ENCODE peak calls at places on chromosome 2, in five cellular contexts. One of them, this sample, is unnamed.

GRCh38 chr2:67974564-67975430 is 88.0 kb downstream of the C1D start:
- DNase-seq in cardiac muscle cell: no peak
- DNase-seq in CD4-positive, alpha-beta T cell: no peak
- DNase-seq in nucleus accumbens: peak
- DNase-seq in stimulated activated CD4-positive, alpha-beta T cell treated with anti-CD3 and anti-CD28 coated beads, Interleukin-15, amount 100 ng/mL, for 1 hour: no peak
- DNase-seq in this sample: no peak

GRCh38 chr2:41853427-41854191 is 194.2 kb upstream of the PKDCC start:
- DNase-seq in cardiac muscle cell: peak
- DNase-seq in CD4-positive, alpha-beta T cell: no peak
- DNase-seq in nucleus accumbens: peak
- DNase-seq in stimulated activated CD4-positive, alpha-beta T cell treated with anti-CD3 and anti-CD28 coated beads, Interleukin-15, amount 100 ng/mL, for 1 hour: no peak
- DNase-seq in this sample: no peak

GRCh38 chr2:10327896-10328666 is 25.4 kb downstream of the HPCAL1 start:
- DNase-seq in cardiac muscle cell: no peak
- DNase-seq in CD4-positive, alpha-beta T cell: no peak
- DNase-seq in nucleus accumbens: no peak
- DNase-seq in stimulated activated CD4-positive, alpha-beta T cell treated with anti-CD3 and anti-CD28 coated beads, Interleukin-15, amount 100 ng/mL, for 1 hour: no peak
- DNase-seq in this sample: no peak

GRCh38 chr2:170812716-170813585 is 3.7 kb upstream of the GAD1 start:
- DNase-seq in cardiac muscle cell: peak
- DNase-seq in CD4-positive, alpha-beta T cell: no peak
- DNase-seq in nucleus accumbens: no peak
- DNase-seq in stimulated activated CD4-positive, alpha-beta T cell treated with anti-CD3 and anti-CD28 coated beads, Interleukin-15, amount 100 ng/mL, for 1 hour: no peak
- DNase-seq in this sample: no peak

GRCh38 chr2:81979051-81979450 is 1674.5 kb upstream of the LRRTM1 start:
- DNase-seq in cardiac muscle cell: no peak
- DNase-seq in CD4-positive, alpha-beta T cell: no peak
- DNase-seq in nucleus accumbens: no peak
- DNase-seq in stimulated activated CD4-positive, alpha-beta T cell treated with anti-CD3 and anti-CD28 coated beads, Interleukin-15, amount 100 ng/mL, for 1 hour: no peak
- DNase-seq in this sample: no peak

GRCh38 chr2:201795608-201796477 is 10.5 kb upstream of the CDK15 start:
- DNase-seq in cardiac muscle cell: peak
- DNase-seq in CD4-positive, alpha-beta T cell: no peak
- DNase-seq in nucleus accumbens: no peak
- DNase-seq in stimulated activated CD4-positive, alpha-beta T cell treated with anti-CD3 and anti-CD28 coated beads, Interleukin-15, amount 100 ng/mL, for 1 hour: no peak
- DNase-seq in this sample: no peak

GRCh38 chr2:42025151-42025582 is 22.7 kb upstream of the PKDCC start:
- DNase-seq in cardiac muscle cell: peak
- DNase-seq in CD4-positive, alpha-beta T cell: no peak
- DNase-seq in nucleus accumbens: no peak
- DNase-seq in stimulated activated CD4-positive, alpha-beta T cell treated with anti-CD3 and anti-CD28 coated beads, Interleukin-15, amount 100 ng/mL, for 1 hour: no peak
- DNase-seq in this sample: no peak

GRCh38 chr2:147026664-147027278 is 818.1 kb upstream of the ACVR2A start:
- DNase-seq in cardiac muscle cell: no peak
- DNase-seq in CD4-positive, alpha-beta T cell: no peak
- DNase-seq in nucleus accumbens: no peak
- DNase-seq in stimulated activated CD4-positive, alpha-beta T cell treated with anti-CD3 and anti-CD28 coated beads, Interleukin-15, amount 100 ng/mL, for 1 hour: no peak
- DNase-seq in this sample: no peak

This sample was measured in T-cell.